ENCODE peak calls at places on chromosomes 7 and 10, in ten cellular contexts. L, H, T, U, K, A, I, M, W and G are unnamed samples.

GRCh38 chr10:73163096-73163495 is 4.7 kb downstream of the ECD start:
- DNase-seq in L (no peak), H (no peak), T (no peak), U (no peak), K (no peak), A (no peak), I (no peak), M (no peak), W (no peak), G (no peak)

GRCh38 chr7:123748171-123748733 is 551 bp downstream of the WASL start:
- DNase-seq in L (peak), H (no peak), T (no peak), U (peak), K (peak), A (peak), I (no peak), M (no peak), W (no peak), G (no peak)

GRCh38 chr7:47528471-47528870 is 53.4 kb downstream of the TNS3 start:
- DNase-seq in L (no peak), H (no peak), T (no peak), U (no peak), K (no peak), A (no peak), I (no peak), M (no peak), W (no peak), G (no peak)

GRCh38 chr7:2526659-2527504 is 7.3 kb downstream of the LFNG start:
- DNase-seq in L (no peak), H (no peak), T (no peak), U (no peak), K (no peak), A (no peak), I (no peak), M (no peak), W (no peak), G (no peak)

GRCh38 chr7:148447221-148447845 is 143.2 kb upstream of the C7orf33 start:
- DNase-seq in L (no peak), H (no peak), T (no peak), U (no peak), K (no peak), A (peak), I (no peak), M (no peak), W (no peak), G (no peak)

GRCh38 chr10:76051007-76051936 is 619.8 kb downstream of the LRMDA start:
- DNase-seq in L (no peak), H (no peak), T (peak), U (no peak), K (peak), A (no peak), I (no peak), M (no peak), W (no peak), G (no peak)

GRCh38 chr10:76341740-76342139 is 910.3 kb downstream of the LRMDA start:
- DNase-seq in L (no peak), H (no peak), T (no peak), U (no peak), K (no peak), A (no peak), I (no peak), M (no peak), W (no peak), G (no peak)

GRCh38 chr10:73590881-73591577 is at the start of gene USP54:
- DNase-seq in L (no peak), H (peak), T (no peak), U (peak), K (no peak), A (no peak), I (peak), M (no peak), W (no peak), G (no peak)

GRCh38 chr7:150924256-150924851 is 53.8 kb downstream of the KCNH2 start:
- DNase-seq in L (no peak), H (no peak), T (no peak), U (no peak), K (no peak), A (no peak), I (no peak), M (no peak), W (no peak), G (no peak)

GRCh38 chr7:141074162-141074989 is 512 bp downstream of the TMEM178B start:
- DNase-seq in L (no peak), H (no peak), T (peak), U (no peak), K (no peak), A (peak), I (no peak), M (no peak), W (no peak), G (peak)

GRCh38 chr7:33143996-33144718 is 14.8 kb downstream of the BBS9 start:
- DNase-seq in L (no peak), H (no peak), T (no peak), U (no peak), K (no peak), A (no peak), I (no peak), M (no peak), W (no peak), G (no peak)